ENCODE peak calls at places on chromosomes 7 and 10, in six cellular contexts. B is ureter, D is GM23248, K is nucleus accumbens, S is NCI-H2029 treated with DMSO at 0.1 percent for 48 hours, A is iPS DF 19.7. Z is an unnamed sample.
A peak's percentile ranks its signal among the peaks of the same experiment; 100 is the strongest.

GRCh38 chr10:119520283-119520682 is 22.2 kb downstream of the RGS10 start:
- DNase-seq in B (no peak), D (no peak), K (no peak), S (no peak), A (no peak), Z (no peak)

GRCh38 chr10:13346280-13346819 is 1.7 kb downstream of the SEPHS1 start:
- DNase-seq in B (no peak), D (peak; percentile 90), K (no peak), S (no peak), A (no peak), Z (no peak)

GRCh38 chr7:45031829-45032228 is 31.8 kb downstream of the CCM2 start:
- DNase-seq in B (no peak), D (no peak), K (peak; percentile 70), S (peak; percentile 3), A (no peak), Z (no peak)

GRCh38 chr10:21021843-21022594 is 124.9 kb upstream of the NEBL start:
- DNase-seq in B (no peak), D (no peak), K (no peak), S (no peak), A (no peak), Z (no peak)

GRCh38 chr10:61283066-61283465 is 170.1 kb downstream of the TMEM26 start:
- DNase-seq in B (no peak), D (peak; percentile 53), K (no peak), S (no peak), A (no peak), Z (no peak)

GRCh38 chr10:124586142-124586541 is 124.5 kb downstream of the LHPP start:
- DNase-seq in B (no peak), D (no peak), K (no peak), S (no peak), A (no peak), Z (no peak)

GRCh38 chr7:137790828-137791227 is 55.9 kb downstream of the DGKI start:
- DNase-seq in B (no peak), D (peak; percentile 44), K (no peak), S (no peak), A (no peak), Z (no peak)

GRCh38 chr7:47227762-47228177 is 354.1 kb downstream of the TNS3 start:
- DNase-seq in B (no peak), D (peak; percentile 87), K (no peak), S (no peak), A (no peak), Z (no peak)

GRCh38 chr10:79292789-79293746 is 54.2 kb upstream of the PPIF start:
- DNase-seq in B (no peak), D (peak; percentile 40), K (no peak), S (no peak), A (peak; percentile 5), Z (no peak)

GRCh38 chr10:102593074-102593803 is 51.0 kb upstream of the TRIM8 start:
- DNase-seq in B (no peak), D (peak; percentile 64), K (no peak), S (no peak), A (no peak), Z (no peak)

GRCh38 chr10:86355571-86356038 is 11.0 kb downstream of the GRID1 start:
- DNase-seq in B (no peak), D (no peak), K (peak; percentile 88), S (no peak), A (no peak), Z (no peak)

GRCh38 chr10:51706225-51706624 is 6.8 kb upstream of the CSTF2T start:
- DNase-seq in B (peak; percentile 81), D (peak; percentile 89), K (no peak), S (no peak), A (no peak), Z (no peak)

GRCh38 chr10:52300599-52301277 is 13.3 kb upstream of the DKK1 start:
- DNase-seq in B (no peak), D (no peak), K (no peak), S (no peak), A (no peak), Z (no peak)

GRCh38 chr7:150927954-150928340 is 50.2 kb downstream of the KCNH2 start:
- DNase-seq in B (peak; percentile 20), D (peak; percentile 50), K (no peak), S (no peak), A (no peak), Z (no peak)

GRCh38 chr10:31368724-31369123 is 49.7 kb downstream of the ZEB1 start:
- DNase-seq in B (no peak), D (no peak), K (no peak), S (no peak), A (no peak), Z (no peak)

GRCh38 chr7:127831312-127832212 is 179.6 kb downstream of the SND1 start:
- DNase-seq in B (no peak), D (no peak), K (no peak), S (peak; percentile 58), A (no peak), Z (peak; percentile 66)

GRCh38 chr7:73683916-73684693 is 708 bp downstream of the BUD23 start:
- DNase-seq in B (no peak), D (peak; percentile 51), K (no peak), S (no peak), A (no peak), Z (no peak)

GRCh38 chr10:69684020-69684980 is 54.3 kb downstream of the FAM241B start:
- DNase-seq in B (peak; percentile 60), D (peak; percentile 45), K (no peak), S (no peak), A (no peak), Z (no peak)

GRCh38 chr7:52647046-52647445 is 388.4 kb upstream of the POM121L12 start:
- DNase-seq in B (no peak), D (no peak), K (no peak), S (no peak), A (no peak), Z (no peak)

GRCh38 chr7:3206101-3206500 is 95.0 kb upstream of the SDK1 start:
- DNase-seq in B (peak; percentile 37), D (no peak), K (no peak), S (no peak), A (no peak), Z (no peak)

Z was measured in NCI-H1417 treated with DMSO at 0.1 percent for 48 hours.